ENCODE peak calls at places on chromosomes 5 and 9, in six cellular contexts. One of them, this sample, is unnamed.

GRCh38 chr5:77210091-77211012 is at the start of gene PDE8B:
- DNase-seq in PC-9: no peak
- DNase-seq in fibroblast of lung: no peak
- DNase-seq in astrocyte: no peak
- DNase-seq in A549: no peak
- DNase-seq in left ventricle myocardium inferior: no peak
- DNase-seq in this sample: no peak

GRCh38 chr5:15326932-15327331 is 173.0 kb upstream of the FBXL7 start:
- DNase-seq in A549: no peak
- DNase-seq in left ventricle myocardium inferior: no peak
- DNase-seq in astrocyte: no peak
- DNase-seq in fibroblast of lung: no peak
- DNase-seq in PC-9: no peak
- DNase-seq in this sample: no peak

GRCh38 chr9:133030317-133031129 is at the start of gene GTF3C5:
- DNase-seq in A549: peak; percentile 99
- DNase-seq in PC-9: peak; percentile 98
- DNase-seq in fibroblast of lung: peak; percentile 100
- DNase-seq in left ventricle myocardium inferior: peak; percentile 91
- DNase-seq in astrocyte: peak; percentile 98
- DNase-seq in this sample: peak; percentile 96

GRCh38 chr9:129823163-129823933 is 588 bp downstream of the TOR1A start:
- DNase-seq in A549: peak; percentile 43
- DNase-seq in PC-9: no peak
- DNase-seq in astrocyte: peak; percentile 29
- DNase-seq in fibroblast of lung: peak; percentile 42
- DNase-seq in left ventricle myocardium inferior: no peak
- DNase-seq in this sample: no peak

GRCh38 chr5:148990817-148991216 is 72.0 kb downstream of the SH3TC2 start:
- DNase-seq in PC-9: no peak
- DNase-seq in fibroblast of lung: no peak
- DNase-seq in astrocyte: no peak
- DNase-seq in A549: no peak
- DNase-seq in left ventricle myocardium inferior: no peak
- DNase-seq in this sample: no peak

GRCh38 chr9:100066539-100066938 is 32.3 kb downstream of the ERP44 start:
- DNase-seq in astrocyte: no peak
- DNase-seq in left ventricle myocardium inferior: no peak
- DNase-seq in A549: no peak
- DNase-seq in fibroblast of lung: peak; percentile 49
- DNase-seq in PC-9: no peak
- DNase-seq in this sample: no peak

GRCh38 chr9:37582548-37583157 is 6.5 kb upstream of the FBXO10 start:
- DNase-seq in astrocyte: peak; percentile 50
- DNase-seq in left ventricle myocardium inferior: no peak
- DNase-seq in fibroblast of lung: peak; percentile 83
- DNase-seq in PC-9: no peak
- DNase-seq in A549: peak; percentile 78
- DNase-seq in this sample: peak; percentile 47

GRCh38 chr5:171978519-171978918 is 27.9 kb downstream of the FBXW11 start:
- DNase-seq in fibroblast of lung: no peak
- DNase-seq in PC-9: no peak
- DNase-seq in A549: no peak
- DNase-seq in astrocyte: no peak
- DNase-seq in left ventricle myocardium inferior: no peak
- DNase-seq in this sample: no peak

GRCh38 chr5:129096382-129096991 is 1.9 kb downstream of the ISOC1 start:
- DNase-seq in A549: peak; percentile 9
- DNase-seq in PC-9: no peak
- DNase-seq in left ventricle myocardium inferior: no peak
- DNase-seq in fibroblast of lung: no peak
- DNase-seq in astrocyte: no peak
- DNase-seq in this sample: no peak

GRCh38 chr9:14547245-14548060 is 145.8 kb downstream of the ZDHHC21 start:
- DNase-seq in left ventricle myocardium inferior: no peak
- DNase-seq in PC-9: no peak
- DNase-seq in A549: no peak
- DNase-seq in fibroblast of lung: no peak
- DNase-seq in astrocyte: no peak
- DNase-seq in this sample: no peak

GRCh38 chr9:134355561-134356278 is 29.5 kb downstream of the RXRA start:
- DNase-seq in left ventricle myocardium inferior: no peak
- DNase-seq in astrocyte: no peak
- DNase-seq in PC-9: peak; percentile 88
- DNase-seq in fibroblast of lung: no peak
- DNase-seq in A549: no peak
- DNase-seq in this sample: no peak

GRCh38 chr5:53326420-53327153 is 153.8 kb upstream of the FST start:
- DNase-seq in left ventricle myocardium inferior: no peak
- DNase-seq in PC-9: no peak
- DNase-seq in astrocyte: no peak
- DNase-seq in fibroblast of lung: peak; percentile 70
- DNase-seq in A549: no peak
- DNase-seq in this sample: no peak

GRCh38 chr9:123470121-123470851 is 114.3 kb downstream of the CRB2 start:
- DNase-seq in astrocyte: no peak
- DNase-seq in A549: no peak
- DNase-seq in PC-9: no peak
- DNase-seq in left ventricle myocardium inferior: no peak
- DNase-seq in fibroblast of lung: peak; percentile 5
- DNase-seq in this sample: no peak

GRCh38 chr5:20537911-20538310 is 549.9 kb upstream of the CDH18 start:
- DNase-seq in astrocyte: no peak
- DNase-seq in left ventricle myocardium inferior: no peak
- DNase-seq in fibroblast of lung: no peak
- DNase-seq in A549: no peak
- DNase-seq in PC-9: no peak
- DNase-seq in this sample: no peak

GRCh38 chr9:32423371-32423770 is 38.9 kb downstream of the ACO1 start:
- DNase-seq in PC-9: peak; percentile 63
- DNase-seq in astrocyte: peak; percentile 87
- DNase-seq in left ventricle myocardium inferior: no peak
- DNase-seq in fibroblast of lung: peak; percentile 42
- DNase-seq in A549: no peak
- DNase-seq in this sample: peak; percentile 44

DNA sequence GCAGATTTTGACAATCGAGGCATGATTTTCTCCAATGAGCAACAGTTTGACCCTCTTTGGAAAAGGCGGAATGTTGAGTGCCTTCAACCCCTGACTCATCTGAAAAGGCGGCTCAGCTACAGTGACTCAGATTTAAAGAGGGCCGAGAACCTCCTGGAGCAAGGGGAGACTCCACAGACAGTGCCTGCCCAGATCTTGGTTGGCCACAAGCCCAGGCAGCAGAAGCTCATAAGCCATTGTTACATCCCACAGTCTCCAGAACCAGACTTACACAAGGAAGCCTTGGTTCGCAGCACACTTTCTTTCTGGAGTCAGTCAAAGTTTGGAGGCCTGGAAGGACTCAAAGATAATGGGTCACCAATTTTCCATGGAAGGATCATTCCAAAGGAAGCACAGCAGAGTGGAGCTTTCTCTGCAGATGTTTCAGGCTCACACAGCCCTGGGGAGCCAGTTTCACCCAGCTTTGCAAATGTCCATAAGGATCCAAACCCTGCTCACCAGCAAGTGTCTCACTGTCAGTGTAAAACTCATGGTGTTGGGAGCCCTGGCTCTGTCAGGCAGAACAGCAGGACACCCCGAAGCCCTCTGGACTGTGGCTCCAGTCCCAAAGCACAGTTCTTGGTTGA is 13.6 kb downstream of the PTPDC1 start:
- DNase-seq in PC-9: no peak
- DNase-seq in astrocyte: peak; percentile 95
- DNase-seq in A549: peak; percentile 13
- DNase-seq in left ventricle myocardium inferior: no peak
- DNase-seq in fibroblast of lung: peak; percentile 91
- DNase-seq in this sample: peak; percentile 82
- H3K4me3 ChIP-seq in PC-9: no peak overlapping the region
- H3K4me3 ChIP-seq in astrocyte: peak overlapping the region; percentile 31
- H3K4me3 ChIP-seq in A549: no peak overlapping the region
- H3K4me3 ChIP-seq in left ventricle myocardium inferior: no peak overlapping the region
- H3K4me3 ChIP-seq in fibroblast of lung: no peak overlapping the region
- H3K4me3 ChIP-seq in this sample: no peak overlapping the region

GRCh38 chr9:110844121-110844520 is 175.5 kb downstream of the MUSK start:
- DNase-seq in PC-9: no peak
- DNase-seq in astrocyte: peak; percentile 4
- DNase-seq in left ventricle myocardium inferior: no peak
- DNase-seq in fibroblast of lung: no peak
- DNase-seq in A549: no peak
- DNase-seq in this sample: no peak
- H3K27ac ChIP-seq in PC-9: no peak overlapping the region
- H3K27ac ChIP-seq in astrocyte: no peak overlapping the region
- H3K27ac ChIP-seq in left ventricle myocardium inferior: no peak overlapping the region
- H3K27ac ChIP-seq in fibroblast of lung: no peak overlapping the region
- H3K27ac ChIP-seq in A549: no peak overlapping the region
- H3K27ac ChIP-seq in this sample: no peak overlapping the region

DNA sequence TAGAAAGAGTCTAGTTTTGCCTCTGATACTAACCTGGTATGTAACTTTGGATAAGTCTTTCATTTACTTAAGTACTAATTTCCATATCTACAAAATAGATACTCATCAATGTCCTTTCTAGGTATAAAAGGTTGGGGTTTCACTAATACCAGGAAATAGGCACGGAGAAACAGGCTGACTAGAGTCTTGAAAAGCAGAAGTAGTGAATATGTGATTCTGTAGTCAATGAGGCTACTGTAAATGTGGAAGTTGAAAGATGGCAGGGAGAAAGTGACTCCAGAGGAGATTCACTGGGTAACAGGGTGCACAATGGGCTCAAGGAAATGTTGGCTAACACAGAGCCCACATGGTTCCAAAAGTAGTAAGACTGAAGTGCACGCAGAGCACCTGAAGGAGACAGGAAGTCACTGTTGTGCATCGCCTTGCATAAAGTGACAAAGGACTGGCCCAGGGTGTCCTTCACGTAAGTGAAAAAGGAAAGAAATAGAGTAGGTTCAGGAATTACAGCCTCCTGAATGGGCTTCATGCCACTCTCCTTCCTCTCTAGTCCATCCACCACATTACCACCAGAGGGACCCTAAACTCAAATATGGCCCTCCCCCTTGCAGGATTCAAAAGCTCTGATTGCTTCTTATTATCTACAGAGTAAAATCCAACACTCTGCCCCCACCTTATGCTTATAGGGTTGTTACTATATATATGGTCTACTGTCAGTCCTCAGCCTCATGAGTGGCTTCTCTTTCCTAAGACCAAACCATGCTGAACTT is 288.0 kb upstream of the SMARCA2 start:
- DNase-seq in PC-9: no peak
- DNase-seq in astrocyte: no peak
- DNase-seq in left ventricle myocardium inferior: no peak
- DNase-seq in fibroblast of lung: no peak
- DNase-seq in A549: no peak
- DNase-seq in this sample: no peak
- TF ChIP-seq CTCF in PC-9: no peak
- TF ChIP-seq CTCF in astrocyte: no peak
- TF ChIP-seq CTCF in left ventricle myocardium inferior: no peak
- TF ChIP-seq CTCF in fibroblast of lung: no peak
- TF ChIP-seq CTCF in A549: no peak
- TF ChIP-seq CTCF in this sample: no peak

GRCh38 chr9:115551396-115551795 is 433.4 kb upstream of the TNC start:
- DNase-seq in fibroblast of lung: peak; percentile 5
- DNase-seq in PC-9: no peak
- DNase-seq in left ventricle myocardium inferior: no peak
- DNase-seq in astrocyte: peak; percentile 14
- DNase-seq in A549: no peak
- DNase-seq in this sample: no peak

GRCh38 chr9:115556432-115556831 is 438.5 kb upstream of the TNC start:
- DNase-seq in PC-9: no peak
- DNase-seq in fibroblast of lung: no peak
- DNase-seq in left ventricle myocardium inferior: no peak
- DNase-seq in A549: no peak
- DNase-seq in astrocyte: no peak
- DNase-seq in this sample: no peak

GRCh38 chr9:115548826-115549225 is 430.9 kb upstream of the TNC start:
- DNase-seq in PC-9: no peak
- DNase-seq in fibroblast of lung: peak; percentile 39
- DNase-seq in A549: no peak
- DNase-seq in left ventricle myocardium inferior: no peak
- DNase-seq in astrocyte: peak; percentile 75
- DNase-seq in this sample: no peak

DNA sequence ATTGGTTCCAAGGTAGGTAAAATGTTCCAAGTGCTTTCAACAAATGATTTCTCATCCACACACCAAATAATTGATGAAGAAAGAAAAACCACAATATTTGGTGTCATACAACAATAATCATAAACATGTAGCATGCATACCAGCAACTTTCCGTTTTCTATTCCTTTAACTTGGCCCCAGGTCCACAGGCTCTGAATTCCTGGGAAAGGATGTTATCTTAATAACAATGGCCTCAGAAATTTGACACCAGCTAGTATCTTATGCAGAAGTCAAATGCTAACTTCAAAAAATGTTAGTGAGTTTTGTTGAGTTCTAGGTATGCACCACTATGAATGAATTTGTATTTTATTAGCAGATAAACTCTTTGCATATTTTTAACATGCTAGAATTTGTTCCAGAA is 435.1 kb upstream of the TNC start:
- DNase-seq in astrocyte: peak; percentile 5
- DNase-seq in A549: no peak
- DNase-seq in fibroblast of lung: no peak
- DNase-seq in PC-9: no peak
- DNase-seq in left ventricle myocardium inferior: no peak
- DNase-seq in this sample: no peak
- H3K4me3 ChIP-seq in astrocyte: no peak overlapping the region
- H3K4me3 ChIP-seq in A549: no peak overlapping the region
- H3K4me3 ChIP-seq in fibroblast of lung: no peak overlapping the region
- H3K4me3 ChIP-seq in PC-9: no peak overlapping the region
- H3K4me3 ChIP-seq in left ventricle myocardium inferior: no peak overlapping the region
- H3K4me3 ChIP-seq in this sample: no peak overlapping the region

GRCh38 chr5:127968998-127969397 is 114.6 kb upstream of the SLC12A2 start:
- DNase-seq in A549: no peak
- DNase-seq in astrocyte: no peak
- DNase-seq in fibroblast of lung: no peak
- DNase-seq in left ventricle myocardium inferior: no peak
- DNase-seq in PC-9: no peak
- DNase-seq in this sample: no peak

GRCh38 chr5:127967983-127968592 is 115.5 kb upstream of the SLC12A2 start:
- DNase-seq in fibroblast of lung: no peak
- DNase-seq in left ventricle myocardium inferior: no peak
- DNase-seq in astrocyte: no peak
- DNase-seq in PC-9: no peak
- DNase-seq in A549: no peak
- DNase-seq in this sample: no peak

GRCh38 chr5:127970854-127971425 is 112.6 kb upstream of the SLC12A2 start:
- DNase-seq in PC-9: no peak
- DNase-seq in astrocyte: no peak
- DNase-seq in A549: no peak
- DNase-seq in fibroblast of lung: no peak
- DNase-seq in left ventricle myocardium inferior: no peak
- DNase-seq in this sample: no peak

GRCh38 chr5:127969651-127970050 is 113.9 kb upstream of the SLC12A2 start:
- DNase-seq in PC-9: no peak
- DNase-seq in fibroblast of lung: no peak
- DNase-seq in astrocyte: no peak
- DNase-seq in A549: no peak
- DNase-seq in left ventricle myocardium inferior: no peak
- DNase-seq in this sample: no peak

GRCh38 chr5:127970081-127970480 is 113.5 kb upstream of the SLC12A2 start:
- DNase-seq in A549: no peak
- DNase-seq in PC-9: no peak
- DNase-seq in fibroblast of lung: no peak
- DNase-seq in astrocyte: no peak
- DNase-seq in left ventricle myocardium inferior: no peak
- DNase-seq in this sample: no peak
- H3K27ac ChIP-seq in A549: no peak overlapping the region
- H3K27ac ChIP-seq in PC-9: no peak overlapping the region
- H3K27ac ChIP-seq in fibroblast of lung: no peak overlapping the region
- H3K27ac ChIP-seq in astrocyte: no peak overlapping the region
- H3K27ac ChIP-seq in left ventricle myocardium inferior: no peak overlapping the region
- H3K27ac ChIP-seq in this sample: no peak overlapping the region